ENCODE peak calls at places on chromosomes 1 and 21, in five cellular contexts. R is fibroblast of pulmonary artery, Y is fibroblast of mammary gland, H is NB4, X is left ventricle myocardium inferior. Q is an unnamed sample.

GRCh38 chr1:63611231-63611630 is 18.0 kb downstream of the PGM1 start:
- DNase-seq in X (no peak), Y (no peak), R (no peak), H (peak; percentile 17), Q (peak; percentile 59)

GRCh38 chr1:109644670-109645069 is 11.2 kb upstream of the GSTM4 start:
- DNase-seq in X (no peak), Y (no peak), H (no peak), R (no peak), Q (no peak)

GRCh38 chr1:68016364-68016763 is 34.1 kb downstream of the DIRAS3 start:
- DNase-seq in X (no peak), Y (peak; percentile 70), H (no peak), R (peak; percentile 3), Q (peak; percentile 23)

GRCh38 chr1:20255666-20256065 is 35.0 kb upstream of the VWA5B1 start:
- DNase-seq in Y (peak; percentile 87), R (peak; percentile 63), X (no peak), H (peak; percentile 75), Q (peak; percentile 64)

GRCh38 chr1:180249725-180250498 is 19.8 kb downstream of the LHX4 start:
- DNase-seq in H (no peak), R (no peak), X (no peak), Y (no peak), Q (no peak)

GRCh38 chr1:51569284-51570062 is 47.4 kb upstream of the OSBPL9 start:
- DNase-seq in Y (peak; percentile 72), X (no peak), R (peak; percentile 60), H (peak; percentile 79), Q (peak; percentile 58)

GRCh38 chr1:41939194-41939593 is 20.5 kb upstream of the HIVEP3 start:
- DNase-seq in Y (no peak), X (no peak), H (no peak), R (no peak), Q (no peak)

GRCh38 chr1:20698195-20698910 is 19.5 kb downstream of the KIF17 start:
- DNase-seq in X (no peak), Y (peak; percentile 62), H (no peak), R (peak; percentile 43), Q (peak; percentile 74)

GRCh38 chr1:156578006-156578405 is 1.5 kb upstream of the TTC24 start:
- DNase-seq in Y (no peak), X (no peak), R (no peak), H (no peak), Q (no peak)

GRCh38 chr21:28719731-28720130 is 272.9 kb downstream of the LTN1 start:
- DNase-seq in X (no peak), Y (no peak), H (no peak), R (peak; percentile 21), Q (no peak)

GRCh38 chr1:109514846-109515245 is 5.3 kb upstream of the AMIGO1 start:
- DNase-seq in X (no peak), R (no peak), Y (no peak), H (no peak), Q (no peak)

GRCh38 chr1:58802640-58803476 is 19.0 kb upstream of the JUN start:
- DNase-seq in H (no peak), X (no peak), R (no peak), Y (no peak), Q (no peak)

GRCh38 chr1:46533179-46533864 is 18.1 kb downstream of the KNCN start:
- DNase-seq in H (no peak), R (peak; percentile 40), Y (peak; percentile 18), X (peak; percentile 41), Q (peak; percentile 25)

GRCh38 chr1:53641481-53642214 is 97.3 kb downstream of the GLIS1 start:
- DNase-seq in H (no peak), Y (no peak), R (no peak), X (no peak), Q (no peak)

GRCh38 chr1:36851087-36851486 is 183.2 kb downstream of the GRIK3 start:
- DNase-seq in X (no peak), H (no peak), R (no peak), Y (no peak), Q (no peak)

DNA sequence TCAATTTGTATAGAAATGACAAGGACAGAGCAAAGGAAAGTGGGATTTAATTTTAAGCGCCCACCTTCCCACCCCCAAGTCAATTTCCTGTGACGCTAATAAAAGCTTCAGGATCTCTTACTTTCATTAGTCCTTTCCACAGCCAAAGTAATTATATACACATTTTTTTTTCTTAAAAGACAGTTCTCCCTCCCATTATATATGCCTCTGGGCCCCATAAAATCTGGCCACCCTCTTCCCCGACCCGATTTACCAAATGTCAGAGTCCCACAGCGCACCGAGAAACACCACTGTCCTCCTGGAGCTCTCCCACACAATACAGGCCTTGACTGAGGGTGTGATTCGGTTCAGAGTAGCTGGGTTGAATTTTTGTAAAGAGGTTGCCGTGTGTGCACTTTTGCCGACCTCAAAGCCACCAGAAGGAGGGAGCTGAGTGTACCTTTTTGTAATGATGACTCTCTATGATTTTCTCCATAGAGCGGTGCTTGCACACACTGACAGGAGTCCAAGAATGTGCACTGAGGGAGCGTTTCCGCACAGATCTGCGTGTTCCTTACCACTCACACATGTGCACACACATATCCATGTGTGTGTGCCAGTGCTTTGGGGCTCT is 26.2 kb upstream of the IL10 start:
- DNase-seq in Y (no peak), R (no peak), H (no peak), X (no peak), Q (no peak)
- TF ChIP-seq CTCF in Y (no peak), R (no peak), H (no peak), X (peak; percentile 3), Q (no peak)

GRCh38 chr1:158177705-158178450 is 2.8 kb upstream of the CD1D start:
- DNase-seq in R (peak; percentile 71), Y (peak; percentile 46), H (no peak), X (peak; percentile 97), Q (peak; percentile 82)
- H3K4me3 ChIP-seq in R (peak overlapping the region; percentile 51), Y (peak overlapping the region; percentile 29), H (no peak overlapping the region), X (peak overlapping the region; percentile 68), Q (peak overlapping the region; percentile 44)

GRCh38 chr1:65993047-65993363 is 200.3 kb downstream of the PDE4B start:
- DNase-seq in H (no peak), Y (no peak), R (no peak), X (no peak), Q (no peak)

GRCh38 chr1:65990161-65990560 is 197.5 kb downstream of the PDE4B start:
- DNase-seq in R (no peak), X (no peak), Y (no peak), H (no peak), Q (no peak)

GRCh38 chr1:65991694-65992093 is 199.0 kb downstream of the PDE4B start:
- DNase-seq in X (no peak), R (no peak), Y (no peak), H (no peak), Q (no peak)

GRCh38 chr1:65994223-65994622 is 201.5 kb downstream of the PDE4B start:
- DNase-seq in Y (no peak), R (no peak), X (no peak), H (no peak), Q (no peak)

GRCh38 chr1:65992160-65993046 is 199.7 kb downstream of the PDE4B start:
- DNase-seq in H (no peak), X (no peak), R (peak; percentile 45), Y (no peak), Q (no peak)
- TF ChIP-seq CTCF in H (no peak), X (no peak), R (peak; percentile 15), Y (no peak), Q (no peak)

DNA sequence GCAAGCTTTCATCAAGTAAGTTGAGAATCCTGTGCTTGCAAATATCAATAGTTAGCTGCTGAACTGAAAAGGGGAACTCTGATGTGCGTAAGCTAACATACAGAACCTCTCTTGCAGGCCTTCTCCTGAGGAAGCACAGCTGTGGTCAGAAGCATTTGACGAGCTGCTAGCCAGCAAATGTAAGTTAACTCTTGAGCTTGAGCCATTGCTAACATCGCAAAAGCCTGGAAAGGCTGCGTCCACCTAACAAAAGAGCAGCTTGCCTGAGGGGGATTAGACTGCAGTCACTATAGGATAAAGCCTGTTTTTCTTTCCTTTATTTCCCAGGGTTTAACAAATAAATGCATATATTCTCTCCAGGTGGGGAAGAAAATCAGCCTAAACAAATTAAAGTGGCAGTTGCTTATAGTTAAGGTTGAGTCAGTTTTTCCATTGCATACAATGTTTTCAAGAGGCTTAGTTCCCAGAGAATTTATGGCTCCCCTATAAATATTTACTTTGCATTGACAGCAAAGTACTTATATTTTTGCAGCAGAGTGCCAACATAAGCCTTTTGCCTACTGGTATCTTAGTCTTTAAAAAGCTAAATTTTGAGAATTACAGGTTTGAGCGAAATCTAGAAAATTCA is 1.5 kb downstream of the RGS2 start:
- DNase-seq in H (peak; percentile 92), Y (no peak), X (peak; percentile 22), R (peak; percentile 72), Q (no peak)
- H3K4me3 ChIP-seq in H (peak overlapping the region; percentile 86), Y (peak overlapping the region; percentile 98), X (peak overlapping the region; percentile 80), R (peak overlapping the region; percentile 93), Q (peak overlapping the region; percentile 95)

GRCh38 chr1:13701274-13701650 is 1.3 kb downstream of the PRDM2 start:
- DNase-seq in X (no peak), Y (no peak), H (no peak), R (no peak), Q (no peak)

GRCh38 chr1:13703128-13703513 is 3.1 kb downstream of the PRDM2 start:
- DNase-seq in R (no peak), X (no peak), H (no peak), Y (no peak), Q (no peak)

GRCh38 chr1:13702425-13703127 is 2.6 kb downstream of the PRDM2 start:
- DNase-seq in Y (no peak), X (no peak), R (no peak), H (no peak), Q (no peak)

GRCh38 chr1:13706058-13706457 is 6.1 kb downstream of the PRDM2 start:
- DNase-seq in X (no peak), Y (no peak), R (no peak), H (no peak), Q (no peak)

DNA sequence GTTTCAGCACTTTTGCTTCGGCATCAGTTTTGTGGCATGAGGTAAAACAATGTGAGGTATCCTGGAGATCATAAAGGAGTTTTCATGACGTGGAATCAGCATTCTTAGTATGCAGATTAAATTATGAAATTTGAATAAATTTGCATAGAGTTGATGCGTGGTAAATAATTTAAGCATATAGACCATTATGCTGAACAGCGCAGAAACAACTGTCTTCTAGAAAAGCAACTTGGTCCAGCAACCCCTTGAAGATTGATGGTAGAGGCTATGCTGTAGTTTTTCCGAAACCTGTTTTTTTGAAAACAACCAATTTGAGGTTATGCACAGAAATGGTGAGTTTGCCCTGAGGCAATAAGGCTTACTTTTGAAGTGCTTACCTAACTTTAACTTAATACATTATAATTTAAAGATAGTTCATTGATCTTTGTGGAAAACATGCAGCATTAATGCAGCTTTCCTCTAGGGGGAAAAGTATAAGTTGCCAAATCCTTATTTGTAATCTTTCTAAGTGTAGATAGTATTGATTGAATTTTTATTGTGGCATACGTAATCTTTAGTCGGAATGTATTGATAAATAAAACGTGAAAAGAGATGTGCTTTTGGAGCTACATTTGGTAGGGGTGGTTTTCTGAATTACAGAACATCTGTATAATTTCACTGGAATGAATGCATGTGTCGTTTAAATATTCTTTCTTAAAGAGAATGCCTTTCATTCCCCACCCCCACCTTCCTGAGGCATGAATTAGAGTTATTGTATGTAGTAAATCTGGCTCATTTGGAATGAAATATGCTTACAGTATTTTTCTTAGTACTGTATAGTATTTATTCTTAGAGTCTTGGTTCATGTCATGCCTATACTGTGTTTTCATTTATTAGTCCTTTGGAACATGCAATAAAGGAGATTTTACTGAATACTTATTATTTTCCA is 3.8 kb downstream of the PRDM2 start:
- DNase-seq in Y (no peak), R (no peak), X (no peak), H (no peak), Q (no peak)
- TF ChIP-seq CTCF in Y (peak; percentile 12), R (peak; percentile 7), X (no peak), H (no peak), Q (no peak)

Q was measured in foreskin fibroblast.